ENCODE peak calls at places on chromosome 10, in four cellular contexts. Y is transverse colon, E is non-pigmented ciliary epithelial cell, X is MM.1S. H is an unnamed sample.
A peak's percentile ranks its signal among the peaks of the same experiment; 100 is the strongest.

GRCh38 chr10:35074266-35074665 is 15.9 kb downstream of the CUL2 start:
- DNase-seq in Y (no peak), E (no peak), X (no peak), H (no peak)

GRCh38 chr10:110664483-110665420 is 20.6 kb downstream of the RBM20 start:
- DNase-seq in X (no peak), E (peak; percentile 66), Y (peak; percentile 27), H (no peak)

GRCh38 chr10:59898125-59898835 is 8.1 kb downstream of the CCDC6 start:
- DNase-seq in E (no peak), X (no peak), Y (no peak), H (no peak)

GRCh38 chr10:68869623-68870022 is 31.5 kb upstream of the DDX50 start:
- DNase-seq in X (no peak), E (no peak), Y (no peak), H (no peak)

GRCh38 chr10:42959833-42960232 is 117.0 kb upstream of the RET start:
- DNase-seq in X (no peak), E (no peak), Y (no peak), H (no peak)

GRCh38 chr10:84308021-84308420 is 20.4 kb upstream of the CCSER2 start:
- DNase-seq in X (no peak), Y (no peak), E (no peak), H (no peak)

GRCh38 chr10:103545366-103545765 is 51.9 kb downstream of the NEURL1 start:
- DNase-seq in E (no peak), Y (no peak), X (no peak), H (peak; percentile 33)

GRCh38 chr10:104330168-104331117 is 7.8 kb downstream of the ITPRIP start:
- DNase-seq in Y (peak; percentile 54), X (no peak), E (no peak), H (no peak)

GRCh38 chr10:132281915-132282666 is 25.7 kb downstream of the STK32C start:
- DNase-seq in X (no peak), E (no peak), Y (no peak), H (no peak)

GRCh38 chr10:31961675-31962074 is 33.0 kb upstream of the ARHGAP12 start:
- DNase-seq in Y (no peak), X (no peak), E (peak; percentile 42), H (no peak)

GRCh38 chr10:19654576-19654975 is 161.7 kb upstream of the PLXDC2 start:
- DNase-seq in Y (no peak), E (peak; percentile 73), X (no peak), H (no peak)

GRCh38 chr10:97904576-97904975 is 54.9 kb downstream of the GOLGA7B start:
- DNase-seq in Y (no peak), X (no peak), E (no peak), H (no peak)

GRCh38 chr10:132850246-132850645 is 64.3 kb upstream of the NKX6-2 start:
- DNase-seq in E (no peak), Y (no peak), X (no peak), H (no peak)

GRCh38 chr10:125213541-125214282 is 53.3 kb upstream of the CTBP2 start:
- DNase-seq in X (no peak), Y (no peak), E (no peak), H (peak; percentile 17)

GRCh38 chr10:30591249-30591670 is 38.3 kb downstream of the LYZL2 start:
- DNase-seq in X (peak; percentile 52), Y (peak; percentile 29), E (no peak), H (peak; percentile 58)

GRCh38 chr10:118698421-118698820 is 56.3 kb downstream of the CACUL1 start:
- DNase-seq in Y (peak; percentile 13), X (peak; percentile 85), E (peak; percentile 47), H (no peak)

H was measured in RPMI8226.